ENCODE peak calls at places on chromosomes 7 and 10, in six cellular contexts. L is stimulated activated CD4-positive, alpha-beta T cell treated with anti-CD3 and anti-CD28 coated beads, TNF-alpha, amount 100 ng/mL, for 24 hours; K is CD4-positive, CD25-positive, alpha-beta regulatory T cell; I is stimulated activated CD8-positive, alpha-beta memory T cell treated with anti-CD3 and anti-CD28 coated beads, Interleukin-4, amount 100 ng/mL, for 48 hours; R is iPS-NIHi11; B is colonic mucosa. P is an unnamed sample.

GRCh38 chr10:99396471-99396870 is 34.0 kb downstream of the GOT1 start:
- DNase-seq in B (no peak), L (no peak), I (no peak), R (no peak), K (no peak), P (no peak)

GRCh38 chr10:10804061-10804460 is 213.6 kb upstream of the CELF2 start:
- DNase-seq in K (no peak), I (no peak), L (no peak), R (no peak), B (no peak), P (no peak)

GRCh38 chr10:111113961-111114830 is 37.4 kb downstream of the ADRA2A start:
- DNase-seq in I (peak), R (no peak), L (no peak), B (no peak), K (no peak), P (no peak)

GRCh38 chr10:34045571-34046190 is 711.2 kb upstream of the NRP1 start:
- DNase-seq in K (no peak), L (no peak), R (no peak), I (no peak), B (no peak), P (no peak)

GRCh38 chr10:44958196-44958896 is 1.3 kb upstream of the RASSF4 start:
- DNase-seq in I (peak), R (no peak), L (no peak), B (peak), K (no peak), P (peak)

GRCh38 chr10:69976795-69977546 is 75.7 kb upstream of the MACROH2A2 start:
- DNase-seq in L (no peak), K (no peak), I (no peak), R (no peak), B (no peak), P (no peak)

GRCh38 chr7:21767300-21767900 is 178.3 kb downstream of the CDCA7L start:
- DNase-seq in B (peak), I (no peak), R (peak), K (no peak), L (no peak), P (peak)

GRCh38 chr7:101232141-101232821 is 5.3 kb downstream of the CLDN15 start:
- DNase-seq in L (no peak), R (peak), K (no peak), B (peak), I (no peak), P (peak)

GRCh38 chr7:20153567-20153966 is 63.6 kb downstream of the MACC1 start:
- DNase-seq in I (no peak), R (no peak), B (no peak), L (no peak), K (no peak), P (no peak)

GRCh38 chr7:54932818-54933543 is 85.8 kb upstream of the EGFR start:
- DNase-seq in L (no peak), K (no peak), B (peak), R (peak), I (no peak), P (peak)

GRCh38 chr10:30058570-30059132 is 735 bp downstream of the JCAD start:
- DNase-seq in I (no peak), K (no peak), L (no peak), B (no peak), R (peak), P (no peak)

GRCh38 chr7:103632005-103632639 is 186.1 kb upstream of the SLC26A5 start:
- DNase-seq in B (no peak), I (no peak), R (no peak), L (no peak), K (no peak), P (no peak)

P was measured in left lobe of liver.